ENCODE peak calls at places on chromosomes 11 and 22, in nine cellular contexts. E is AG10803; L is H7; H is occipital lobe; S is sciatic nerve; Y is lung microvascular endothelial cell; Z is stimulated activated CD4-positive, alpha-beta T cell treated with anti-CD3 and anti-CD28 coated beads, Interleukin-2, amount 100 ng/mL, for 48 hours; N is NCI-H2081; G is choroid plexus epithelial cell. X is an unnamed sample.

GRCh38 chr11:11279956-11280689 is 72.9 kb downstream of the CSNK2A3 start:
- DNase-seq in S (no peak), N (peak), L (peak), H (no peak), Z (no peak), G (peak), Y (peak), E (no peak), X (peak)

GRCh38 chr11:85844439-85845051 is 10.6 kb upstream of the CCDC83 start:
- DNase-seq in N (no peak), G (peak), Z (no peak), L (no peak), E (peak), H (no peak), Y (peak), S (no peak), X (peak)

GRCh38 chr22:24510694-24511625 is 15.8 kb downstream of the UPB1 start:
- DNase-seq in Z (no peak), H (no peak), E (peak), Y (peak), L (no peak), S (no peak), G (peak), N (no peak), X (no peak)

GRCh38 chr11:71301858-71302533 is 49.6 kb upstream of the SHANK2 start:
- DNase-seq in Y (no peak), E (no peak), N (no peak), H (no peak), Z (no peak), G (peak), S (peak), L (no peak), X (no peak)

GRCh38 chr11:76184551-76184993 is 21.7 kb downstream of the WNT11 start:
- DNase-seq in E (no peak), Y (no peak), H (no peak), Z (no peak), G (no peak), N (no peak), S (no peak), L (peak), X (no peak)

GRCh38 chr11:1531961-1532586 is 40.0 kb downstream of the DUSP8 start:
- DNase-seq in G (no peak), L (peak), Z (no peak), Y (peak), E (peak), S (no peak), H (peak), N (no peak), X (no peak)

GRCh38 chr11:114183041-114183511 is 113.1 kb upstream of the NNMT start:
- DNase-seq in E (no peak), Y (no peak), G (no peak), N (no peak), H (no peak), L (no peak), S (no peak), Z (peak), X (no peak)

GRCh38 chr11:1656061-1656441 is 26.5 kb downstream of the KRTAP5-5 start:
- DNase-seq in Z (no peak), S (peak), H (no peak), G (no peak), N (no peak), Y (no peak), E (no peak), L (no peak), X (no peak)

GRCh38 chr11:120174866-120175265 is 36.0 kb upstream of the OAF start:
- DNase-seq in L (no peak), H (no peak), G (no peak), Z (no peak), N (no peak), Y (no peak), E (no peak), S (no peak), X (no peak)

GRCh38 chr22:50729391-50730012 is 8.5 kb upstream of the ACR start:
- DNase-seq in Y (no peak), N (peak), H (no peak), Z (no peak), E (no peak), L (peak), S (peak), G (no peak), X (no peak)

GRCh38 chr22:50209893-50210292 is 9.1 kb downstream of the SELENOO start:
- DNase-seq in N (peak), E (peak), Z (peak), S (peak), H (no peak), Y (peak), G (peak), L (peak), X (peak)

GRCh38 chr11:8593935-8594909 is at the start of gene STK33:
- DNase-seq in Z (peak), L (peak), E (no peak), N (peak), H (no peak), S (peak), G (peak), Y (no peak), X (peak)

GRCh38 chr11:134341805-134342571 is 10.2 kb downstream of the GLB1L2 start:
- DNase-seq in S (no peak), Y (no peak), H (no peak), E (no peak), L (peak), Z (no peak), G (no peak), N (no peak), X (no peak)

GRCh38 chr22:46262449-46263207 is 515 bp downstream of the PKDREJ start:
- DNase-seq in E (peak), N (no peak), H (no peak), G (peak), L (peak), Y (peak), S (peak), Z (no peak), X (peak)

GRCh38 chr11:118055966-118056365 is 20.9 kb upstream of the TMPRSS4 start:
- DNase-seq in G (no peak), N (no peak), E (no peak), L (no peak), S (peak), Y (no peak), H (no peak), Z (no peak), X (no peak)

GRCh38 chr11:64360403-64360980 is 1.5 kb downstream of the RPS6KA4 start:
- DNase-seq in E (no peak), G (no peak), H (no peak), Z (no peak), Y (no peak), N (no peak), L (peak), S (no peak), X (no peak)

GRCh38 chr11:102762414-102762813 is 18.0 kb downstream of the MMP10 start:
- DNase-seq in L (no peak), H (no peak), N (no peak), E (peak), S (no peak), Z (no peak), Y (peak), G (peak), X (peak)

GRCh38 chr22:38398609-38399401 is 56.2 kb downstream of the KCNJ4 start:
- DNase-seq in H (peak), G (peak), Z (peak), N (peak), L (peak), E (peak), Y (peak), S (peak), X (peak)

GRCh38 chr11:1624621-1625020 is 2.7 kb upstream of the KRTAP5-4 start:
- DNase-seq in L (no peak), G (no peak), E (no peak), Z (no peak), Y (no peak), H (no peak), N (no peak), S (peak), X (no peak)

GRCh38 chr11:395866-396265 is 1.9 kb downstream of the PKP3 start:
- DNase-seq in N (no peak), Y (no peak), S (no peak), Z (no peak), E (no peak), H (no peak), L (no peak), G (no peak), X (no peak)

GRCh38 chr11:108654994-108655631 is 9.8 kb upstream of the DDX10 start:
- DNase-seq in Z (peak), E (peak), G (peak), H (no peak), N (peak), L (no peak), Y (peak), S (no peak), X (peak)

GRCh38 chr22:47210686-47211085 is 448.2 kb downstream of the TBC1D22A start:
- DNase-seq in S (no peak), L (no peak), N (no peak), G (no peak), H (no peak), Y (no peak), E (no peak), Z (no peak), X (no peak)

GRCh38 chr11:70498171-70498571 is 99.8 kb downstream of the CTTN start:
- DNase-seq in Z (no peak), Y (no peak), G (no peak), E (no peak), S (no peak), H (no peak), N (no peak), L (no peak), X (no peak)

GRCh38 chr11:43360361-43361032 is 1.8 kb downstream of the TTC17 start:
- DNase-seq in S (no peak), N (no peak), E (peak), Y (peak), H (no peak), Z (no peak), G (peak), L (no peak), X (peak)

GRCh38 chr11:45400594-45400993 is 114.5 kb upstream of the SYT13 start:
- DNase-seq in N (no peak), Y (peak), S (peak), E (peak), G (peak), Z (no peak), H (no peak), L (no peak), X (peak)

GRCh38 chr11:108007819-108008218 is 879 bp upstream of the CUL5 start:
- DNase-seq in N (no peak), Y (no peak), Z (no peak), L (no peak), H (no peak), E (no peak), G (no peak), S (no peak), X (no peak)

GRCh38 chr11:120350637-120351036 is 14.4 kb downstream of the ARHGEF12 start:
- DNase-seq in E (no peak), H (no peak), G (no peak), Y (no peak), Z (no peak), S (no peak), L (no peak), N (no peak), X (no peak)

GRCh38 chr11:13761712-13762111 is 93.2 kb downstream of the FAR1 start:
- DNase-seq in S (no peak), Z (no peak), G (peak), E (peak), Y (peak), H (no peak), N (no peak), L (no peak), X (peak)

GRCh38 chr22:49951986-49952896 is 8.3 kb upstream of the PIM3 start:
- DNase-seq in Z (no peak), L (peak), H (no peak), G (peak), N (no peak), E (peak), Y (peak), S (no peak), X (no peak)

GRCh38 chr11:131354251-131354701 is 16.1 kb upstream of the NTM start:
- DNase-seq in Y (no peak), S (no peak), Z (no peak), H (no peak), L (peak), G (no peak), E (no peak), N (no peak), X (no peak)

GRCh38 chr11:129589190-129589589 is 213.5 kb downstream of the BARX2 start:
- DNase-seq in G (no peak), Z (no peak), Y (no peak), N (no peak), E (no peak), L (peak), S (no peak), H (no peak), X (no peak)

GRCh38 chr11:128207861-128208321 is 379.5 kb downstream of the ETS1 start:
- DNase-seq in Z (no peak), N (no peak), G (peak), S (no peak), Y (peak), H (no peak), E (peak), L (no peak), X (peak)

GRCh38 chr11:103210543-103210942 is 101.3 kb downstream of the DYNC2H1 start:
- DNase-seq in S (no peak), Z (no peak), L (no peak), G (no peak), H (no peak), Y (no peak), E (no peak), N (no peak), X (no peak)

GRCh38 chr22:27461470-27461869 is 340.1 kb downstream of the MN1 start:
- DNase-seq in N (no peak), E (peak), G (peak), Y (peak), L (peak), Z (no peak), S (no peak), H (no peak), X (peak)

GRCh38 chr22:33579448-33580093 is 340.7 kb downstream of the LARGE1 start:
- DNase-seq in N (no peak), H (peak), L (peak), S (peak), G (peak), E (peak), Z (peak), Y (peak), X (peak)

GRCh38 chr11:113849713-113850112 is 25.7 kb downstream of the USP28 start:
- DNase-seq in L (peak), G (no peak), H (no peak), Z (no peak), N (no peak), Y (no peak), E (no peak), S (no peak), X (no peak)

GRCh38 chr11:37712246-37712645 is 1114.2 kb upstream of the RAG2 start:
- DNase-seq in Y (no peak), Z (no peak), G (peak), L (peak), N (no peak), H (no peak), E (no peak), S (no peak), X (no peak)

X was measured in dermis blood vessel endothelial cell.